ENCODE peak calls at places on chromosomes 4 and X, in five cellular contexts. One of them, this sample, is unnamed.
A peak's percentile ranks its signal among the peaks of the same experiment; 100 is the strongest.

GRCh38 chrX:3268804-3269203 is 77.6 kb downstream of the MXRA5 start:
- DNase-seq in IMR-90: peak; percentile 71
- DNase-seq in K562: no peak
- DNase-seq in suprapubic skin: no peak
- DNase-seq in Peyer's patch: no peak
- DNase-seq in this sample: no peak

GRCh38 chrX:114611018-114611619 is 27.2 kb downstream of the HTR2C start:
- DNase-seq in IMR-90: peak; percentile 35
- DNase-seq in K562: peak; percentile 32
- DNase-seq in suprapubic skin: no peak
- DNase-seq in Peyer's patch: no peak
- DNase-seq in this sample: peak; percentile 36

GRCh38 chr4:73170518-73171198 is 87.9 kb downstream of the ANKRD17 start:
- DNase-seq in IMR-90: no peak
- DNase-seq in K562: no peak
- DNase-seq in suprapubic skin: no peak
- DNase-seq in Peyer's patch: no peak
- DNase-seq in this sample: no peak

GRCh38 chr4:133095591-133095990 is 53.5 kb upstream of the PCDH10 start:
- DNase-seq in IMR-90: no peak
- DNase-seq in K562: no peak
- DNase-seq in suprapubic skin: no peak
- DNase-seq in Peyer's patch: no peak
- DNase-seq in this sample: no peak

GRCh38 chr4:138702471-138702870 is 313.1 kb upstream of the NOCT start:
- DNase-seq in IMR-90: no peak
- DNase-seq in K562: no peak
- DNase-seq in suprapubic skin: no peak
- DNase-seq in Peyer's patch: no peak
- DNase-seq in this sample: no peak

GRCh38 chr4:82851902-82852750 is 38.8 kb downstream of the SEC31A start:
- DNase-seq in IMR-90: peak; percentile 49
- DNase-seq in K562: no peak
- DNase-seq in suprapubic skin: no peak
- DNase-seq in Peyer's patch: no peak
- DNase-seq in this sample: no peak

GRCh38 chr4:82431026-82431745 is 796 bp downstream of the ENOPH1 start:
- DNase-seq in IMR-90: peak; percentile 39
- DNase-seq in K562: no peak
- DNase-seq in suprapubic skin: no peak
- DNase-seq in Peyer's patch: peak; percentile 77
- DNase-seq in this sample: no peak

GRCh38 chr4:183399166-183399565 is 45.3 kb upstream of the CDKN2AIP start:
- DNase-seq in IMR-90: no peak
- DNase-seq in K562: no peak
- DNase-seq in suprapubic skin: no peak
- DNase-seq in Peyer's patch: no peak
- DNase-seq in this sample: no peak

GRCh38 chr4:4320951-4321714 is 31.1 kb downstream of the ZBTB49 start:
- DNase-seq in IMR-90: no peak
- DNase-seq in K562: peak; percentile 59
- DNase-seq in suprapubic skin: no peak
- DNase-seq in Peyer's patch: no peak
- DNase-seq in this sample: no peak
- H3K27ac ChIP-seq in IMR-90: no peak overlapping the region
- H3K27ac ChIP-seq in K562: no peak overlapping the region
- H3K27ac ChIP-seq in suprapubic skin: no peak overlapping the region
- H3K27ac ChIP-seq in Peyer's patch: no peak overlapping the region
- H3K27ac ChIP-seq in this sample: no peak overlapping the region

GRCh38 chrX:48578661-48579128 is 4.4 kb downstream of the RBM3 start:
- DNase-seq in IMR-90: no peak
- DNase-seq in K562: no peak
- DNase-seq in suprapubic skin: no peak
- DNase-seq in Peyer's patch: no peak
- DNase-seq in this sample: no peak

GRCh38 chrX:48576108-48576507 is 1.8 kb downstream of the RBM3 start:
- DNase-seq in IMR-90: no peak
- DNase-seq in K562: no peak
- DNase-seq in suprapubic skin: no peak
- DNase-seq in Peyer's patch: no peak
- DNase-seq in this sample: no peak

GRCh38 chrX:48573690-48574269 is 504 bp upstream of the RBM3 start:
- DNase-seq in IMR-90: no peak
- DNase-seq in K562: peak; percentile 67
- DNase-seq in suprapubic skin: no peak
- DNase-seq in Peyer's patch: no peak
- DNase-seq in this sample: peak; percentile 24

GRCh38 chrX:48575642-48576041 is 1.4 kb downstream of the RBM3 start:
- DNase-seq in IMR-90: no peak
- DNase-seq in K562: no peak
- DNase-seq in suprapubic skin: no peak
- DNase-seq in Peyer's patch: no peak
- DNase-seq in this sample: no peak

DNA sequence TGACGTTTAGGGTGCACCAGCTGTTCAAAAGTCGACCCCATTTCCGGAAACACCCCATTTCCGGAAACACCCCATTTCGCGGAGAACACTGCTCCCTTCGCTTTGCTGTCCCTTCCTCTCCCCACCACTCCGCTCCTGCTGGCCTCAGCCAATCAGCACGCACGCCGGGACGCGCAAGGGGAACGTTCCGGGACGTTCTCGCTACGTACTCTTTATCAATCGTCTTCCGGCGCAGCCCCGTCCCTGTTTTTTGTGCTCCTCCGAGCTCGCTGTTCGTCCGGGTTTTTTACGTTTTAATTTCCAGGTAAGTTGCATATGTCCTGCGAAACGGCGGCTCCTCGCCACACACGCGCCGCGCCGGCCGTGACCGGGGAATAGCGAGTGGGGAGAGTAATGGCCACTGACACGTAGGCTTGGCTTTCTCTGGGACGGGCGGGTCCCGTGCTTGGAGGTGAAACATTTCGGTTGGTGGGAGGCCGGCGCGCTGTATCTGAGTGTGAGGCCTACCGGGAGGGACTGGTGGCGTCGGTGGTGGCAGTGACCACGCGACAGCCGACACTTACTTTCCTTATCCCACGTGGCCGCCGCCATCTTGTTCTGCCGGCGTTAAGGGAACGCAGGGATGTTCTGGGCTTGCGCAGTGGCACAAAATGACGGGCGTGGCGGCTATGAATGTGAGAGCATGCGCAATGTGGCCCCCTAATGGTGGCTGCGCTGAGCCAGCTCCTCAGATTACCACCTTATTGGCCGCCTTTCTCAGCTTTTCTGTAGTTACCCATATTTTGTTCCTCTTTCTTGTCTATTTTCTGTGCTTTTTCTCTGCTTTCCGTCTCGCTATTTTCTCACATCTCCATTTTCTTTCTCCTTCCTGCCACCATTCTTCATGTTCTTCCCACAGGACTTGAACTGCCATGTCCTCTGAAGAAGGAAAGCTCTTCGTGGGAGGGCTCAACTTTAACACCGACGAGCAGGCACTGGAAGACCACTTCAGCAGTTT is at the start of gene RBM3:
- DNase-seq in IMR-90: peak; percentile 91
- DNase-seq in K562: peak; percentile 94
- DNase-seq in suprapubic skin: peak; percentile 96
- DNase-seq in Peyer's patch: peak; percentile 91
- DNase-seq in this sample: peak; percentile 93
- TF ChIP-seq CTCF in IMR-90: peak; percentile 32
- TF ChIP-seq CTCF in K562: peak; percentile 35
- TF ChIP-seq CTCF in suprapubic skin: no peak
- TF ChIP-seq CTCF in Peyer's patch: no peak
- TF ChIP-seq CTCF in this sample: peak; percentile 36

GRCh38 chrX:77899081-77899828 is at the start of gene COX7B:
- DNase-seq in IMR-90: peak; percentile 96
- DNase-seq in K562: peak; percentile 78
- DNase-seq in suprapubic skin: no peak
- DNase-seq in Peyer's patch: peak; percentile 54
- DNase-seq in this sample: peak; percentile 83

GRCh38 chrX:77900688-77901087 is 1.4 kb downstream of the COX7B start:
- DNase-seq in IMR-90: no peak
- DNase-seq in K562: no peak
- DNase-seq in suprapubic skin: no peak
- DNase-seq in Peyer's patch: no peak
- DNase-seq in this sample: no peak

GRCh38 chrX:77892887-77893286 is 2.3 kb downstream of the MAGT1 start:
- DNase-seq in IMR-90: no peak
- DNase-seq in K562: no peak
- DNase-seq in suprapubic skin: no peak
- DNase-seq in Peyer's patch: no peak
- DNase-seq in this sample: no peak

GRCh38 chrX:77893713-77894112 is 1.5 kb downstream of the MAGT1 start:
- DNase-seq in IMR-90: no peak
- DNase-seq in K562: no peak
- DNase-seq in suprapubic skin: no peak
- DNase-seq in Peyer's patch: no peak
- DNase-seq in this sample: no peak

DNA sequence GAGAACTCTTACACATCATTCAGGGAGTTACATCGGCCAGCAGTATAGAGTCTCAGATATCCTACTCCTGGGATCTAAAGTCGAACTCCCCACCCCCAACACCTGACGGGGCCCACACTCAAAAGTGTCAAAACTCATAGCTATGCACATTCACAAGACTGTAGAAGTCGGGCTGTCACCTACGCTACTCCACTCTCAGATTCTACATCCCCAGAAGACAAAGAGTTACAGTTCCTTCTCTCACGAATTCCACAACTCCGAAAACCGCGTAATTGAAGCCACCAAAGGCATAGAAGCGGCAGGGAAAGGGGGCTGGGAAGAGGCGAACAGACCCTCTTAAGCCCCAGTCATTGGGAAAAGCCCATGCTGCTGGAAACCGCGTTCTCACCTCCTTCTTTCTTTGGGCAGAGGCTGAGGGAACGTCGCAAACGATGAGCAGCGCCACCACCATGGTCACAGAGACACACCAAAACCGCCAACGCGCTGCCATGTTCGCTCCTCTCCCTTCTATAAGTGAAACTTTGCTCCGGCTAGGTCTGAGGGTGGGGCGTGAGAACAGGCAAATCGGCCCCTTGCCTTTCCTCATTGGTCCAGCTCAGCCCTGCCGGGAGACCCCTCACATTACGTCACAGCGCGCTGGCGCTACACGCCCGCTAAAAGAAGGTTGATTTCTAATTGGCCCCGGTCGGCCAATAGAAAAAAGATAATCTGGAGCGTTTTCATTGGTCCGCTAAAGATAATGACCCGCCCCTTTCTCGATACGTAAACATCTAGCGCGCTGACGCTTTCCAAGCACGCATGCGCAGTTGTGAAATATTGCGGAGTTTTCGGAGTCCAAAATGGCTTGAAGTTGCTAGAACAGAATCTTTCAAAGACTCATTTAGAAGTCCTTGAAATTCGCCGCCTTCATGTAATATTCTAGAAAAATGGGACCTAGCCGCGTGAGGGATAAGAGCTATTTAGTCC is at the start of gene MAGT1:
- DNase-seq in IMR-90: peak; percentile 96
- DNase-seq in K562: peak; percentile 90
- DNase-seq in suprapubic skin: peak; percentile 95
- DNase-seq in Peyer's patch: peak; percentile 85
- DNase-seq in this sample: peak; percentile 95
- TF ChIP-seq POLR2A in IMR-90: peak; percentile 94
- TF ChIP-seq POLR2A in K562: peak; percentile 83
- TF ChIP-seq POLR2A in suprapubic skin: no peak
- TF ChIP-seq POLR2A in Peyer's patch: peak; percentile 93
- TF ChIP-seq POLR2A in this sample: no peak

DNA sequence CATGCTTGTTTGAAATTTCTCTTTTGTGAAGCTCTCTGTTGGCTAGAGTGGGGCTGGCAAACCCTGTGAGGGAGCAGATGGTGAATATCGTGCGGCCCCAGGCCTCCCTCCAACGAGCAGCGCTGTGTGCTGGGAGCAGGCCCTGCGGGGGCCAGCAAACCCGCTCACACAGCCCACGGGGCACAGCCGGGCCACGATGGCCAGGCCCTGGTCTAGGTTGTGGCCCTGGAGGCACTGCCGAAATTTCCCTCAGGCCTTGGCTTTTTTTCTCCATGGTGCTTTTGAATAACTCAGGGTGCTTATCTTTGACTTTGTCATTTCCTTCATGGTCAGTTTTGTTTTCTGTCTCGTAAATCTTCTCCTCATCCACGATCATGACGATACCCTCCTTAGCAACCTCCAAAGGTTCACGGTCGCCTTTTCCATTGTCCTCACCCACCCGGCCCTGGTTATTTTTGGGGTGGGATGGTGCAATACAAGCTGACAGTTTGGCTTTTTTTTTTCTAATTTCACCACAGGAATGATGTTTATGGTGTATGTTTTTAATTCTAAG is 20.7 kb downstream of the PCGF3 start:
- DNase-seq in IMR-90: peak; percentile 44
- DNase-seq in K562: peak; percentile 44
- DNase-seq in suprapubic skin: no peak
- DNase-seq in Peyer's patch: no peak
- DNase-seq in this sample: no peak
- H3K27ac ChIP-seq in IMR-90: peak overlapping the region; percentile 19
- H3K27ac ChIP-seq in K562: peak overlapping the region; percentile 89
- H3K27ac ChIP-seq in suprapubic skin: peak overlapping the region; percentile 24
- H3K27ac ChIP-seq in Peyer's patch: no peak overlapping the region
- H3K27ac ChIP-seq in this sample: no peak overlapping the region

DNA sequence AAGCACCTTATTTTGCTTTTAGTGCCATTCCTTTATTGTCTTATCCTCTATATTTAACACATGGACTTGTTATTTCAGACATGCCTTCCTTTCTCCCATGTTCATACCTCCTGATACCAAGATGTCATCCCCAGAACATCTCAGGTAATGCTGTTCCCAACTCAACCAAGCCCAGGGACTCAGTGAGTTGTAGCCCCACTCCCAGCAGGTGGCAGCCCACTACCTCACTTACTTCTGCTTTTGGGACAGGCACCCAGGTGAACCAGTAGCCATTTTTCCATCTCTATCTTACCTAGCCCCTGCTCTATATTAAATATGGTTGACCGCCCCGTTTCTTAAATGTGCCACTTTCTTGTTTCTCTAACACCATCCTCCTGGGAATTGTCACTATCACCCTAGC is 199.0 kb downstream of the DCHS2 start:
- DNase-seq in IMR-90: no peak
- DNase-seq in K562: peak; percentile 11
- DNase-seq in suprapubic skin: no peak
- DNase-seq in Peyer's patch: no peak
- DNase-seq in this sample: no peak
- TF ChIP-seq CTCF in IMR-90: no peak
- TF ChIP-seq CTCF in K562: peak; percentile 11
- TF ChIP-seq CTCF in suprapubic skin: no peak
- TF ChIP-seq CTCF in Peyer's patch: no peak
- TF ChIP-seq CTCF in this sample: no peak

GRCh38 chr4:164508836-164509235 is 245.1 kb upstream of the SMIM31 start:
- DNase-seq in IMR-90: no peak
- DNase-seq in K562: no peak
- DNase-seq in suprapubic skin: no peak
- DNase-seq in Peyer's patch: no peak
- DNase-seq in this sample: no peak

GRCh38 chr4:164509951-164510350 is 244.0 kb upstream of the SMIM31 start:
- DNase-seq in IMR-90: no peak
- DNase-seq in K562: no peak
- DNase-seq in suprapubic skin: no peak
- DNase-seq in Peyer's patch: no peak
- DNase-seq in this sample: no peak

GRCh38 chr4:164514765-164515164 is 239.2 kb upstream of the SMIM31 start:
- DNase-seq in IMR-90: no peak
- DNase-seq in K562: no peak
- DNase-seq in suprapubic skin: no peak
- DNase-seq in Peyer's patch: no peak
- DNase-seq in this sample: no peak

GRCh38 chr4:164508126-164508525 is 245.8 kb upstream of the SMIM31 start:
- DNase-seq in IMR-90: no peak
- DNase-seq in K562: no peak
- DNase-seq in suprapubic skin: no peak
- DNase-seq in Peyer's patch: no peak
- DNase-seq in this sample: no peak

GRCh38 chr4:164512124-164512523 is 241.8 kb upstream of the SMIM31 start:
- DNase-seq in IMR-90: no peak
- DNase-seq in K562: no peak
- DNase-seq in suprapubic skin: no peak
- DNase-seq in Peyer's patch: no peak
- DNase-seq in this sample: no peak
- TF ChIP-seq POLR2A in IMR-90: no peak
- TF ChIP-seq POLR2A in K562: no peak
- TF ChIP-seq POLR2A in suprapubic skin: no peak
- TF ChIP-seq POLR2A in Peyer's patch: no peak
- TF ChIP-seq POLR2A in this sample: no peak

This sample was measured in testis.